ENCODE peak calls at places on chromosomes 2 and 18, in nine cellular contexts. N, W, L, X, G, E, V, I and R are unnamed samples.
A peak's percentile ranks its signal among the peaks of the same experiment; 100 is the strongest.

GRCh38 chr2:190121971-190122370 is 59.4 kb upstream of the MSTN start:
- DNase-seq in N (peak; percentile 30), W (peak; percentile 11), L (no peak), X (no peak), G (no peak), E (no peak), V (no peak), I (no peak), R (no peak)

GRCh38 chr2:43714164-43714563 is 37.9 kb upstream of the C1GALT1C1L start:
- DNase-seq in N (peak; percentile 58), W (no peak), L (no peak), X (peak; percentile 7), G (no peak), E (no peak), V (no peak), I (no peak), R (no peak)

GRCh38 chr2:1736997-1737480 is 7.3 kb downstream of the PXDN start:
- DNase-seq in N (peak; percentile 90), W (no peak), L (no peak), X (peak; percentile 76), G (no peak), E (no peak), V (no peak), I (no peak), R (peak; percentile 9)

GRCh38 chr2:21422050-21422449 is 298.3 kb downstream of the TDRD15 start:
- DNase-seq in N (peak; percentile 46), W (no peak), L (no peak), X (no peak), G (no peak), E (no peak), V (no peak), I (no peak), R (peak; percentile 91)

GRCh38 chr2:237149425-237149824 is 63.7 kb downstream of the COPS8 start:
- DNase-seq in N (no peak), W (no peak), L (no peak), X (no peak), G (no peak), E (no peak), V (no peak), I (peak; percentile 51), R (no peak)

GRCh38 chr2:12857891-12858290 is 141.2 kb downstream of the TRIB2 start:
- DNase-seq in N (no peak), W (no peak), L (no peak), X (no peak), G (no peak), E (no peak), V (no peak), I (no peak), R (no peak)

GRCh38 chr2:111691164-111691895 is 192.7 kb downstream of the ANAPC1 start:
- DNase-seq in N (peak; percentile 33), W (no peak), L (no peak), X (no peak), G (no peak), E (no peak), V (no peak), I (no peak), R (no peak)

GRCh38 chr2:3468296-3468988 is 50.9 kb downstream of the ADI1 start:
- DNase-seq in N (no peak), W (no peak), L (peak; percentile 66), X (no peak), G (peak; percentile 25), E (no peak), V (peak; percentile 31), I (no peak), R (no peak)

GRCh38 chr2:145674705-145675104 is 1154.8 kb upstream of the ZEB2 start:
- DNase-seq in N (no peak), W (no peak), L (no peak), X (no peak), G (no peak), E (no peak), V (no peak), I (no peak), R (no peak)

GRCh38 chr2:42879913-42880737 is 87.7 kb upstream of the HAAO start:
- DNase-seq in N (no peak), W (no peak), L (peak; percentile 80), X (no peak), G (peak; percentile 79), E (peak; percentile 64), V (no peak), I (no peak), R (no peak)

GRCh38 chr2:176637497-176638166 is 368.4 kb downstream of the MTX2 start:
- DNase-seq in N (peak; percentile 18), W (peak; percentile 49), L (peak; percentile 82), X (no peak), G (peak; percentile 81), E (peak; percentile 52), V (peak; percentile 80), I (peak; percentile 34), R (peak; percentile 21)

GRCh38 chr2:172196768-172197322 is 94.1 kb upstream of the DLX2 start:
- DNase-seq in N (peak; percentile 58), W (peak; percentile 93), L (peak; percentile 79), X (no peak), G (no peak), E (no peak), V (no peak), I (peak; percentile 34), R (no peak)

GRCh38 chr2:239806758-239807434 is 218.2 kb downstream of the NDUFA10 start:
- DNase-seq in N (no peak), W (no peak), L (no peak), X (no peak), G (peak; percentile 7), E (peak; percentile 12), V (no peak), I (peak; percentile 25), R (no peak)

GRCh38 chr2:20157606-20157970 is 67.3 kb downstream of the SDC1 start:
- DNase-seq in N (no peak), W (no peak), L (no peak), X (no peak), G (no peak), E (no peak), V (no peak), I (no peak), R (no peak)

GRCh38 chr18:14999085-14999975 is 251.4 kb downstream of the ANKRD30B start:
- DNase-seq in N (no peak), W (no peak), L (peak; percentile 58), X (no peak), G (no peak), E (no peak), V (peak; percentile 23), I (no peak), R (no peak)

GRCh38 chr2:213015387-213016165 is 135.8 kb downstream of the IKZF2 start:
- DNase-seq in N (no peak), W (no peak), L (no peak), X (no peak), G (no peak), E (no peak), V (no peak), I (no peak), R (no peak)

DNA sequence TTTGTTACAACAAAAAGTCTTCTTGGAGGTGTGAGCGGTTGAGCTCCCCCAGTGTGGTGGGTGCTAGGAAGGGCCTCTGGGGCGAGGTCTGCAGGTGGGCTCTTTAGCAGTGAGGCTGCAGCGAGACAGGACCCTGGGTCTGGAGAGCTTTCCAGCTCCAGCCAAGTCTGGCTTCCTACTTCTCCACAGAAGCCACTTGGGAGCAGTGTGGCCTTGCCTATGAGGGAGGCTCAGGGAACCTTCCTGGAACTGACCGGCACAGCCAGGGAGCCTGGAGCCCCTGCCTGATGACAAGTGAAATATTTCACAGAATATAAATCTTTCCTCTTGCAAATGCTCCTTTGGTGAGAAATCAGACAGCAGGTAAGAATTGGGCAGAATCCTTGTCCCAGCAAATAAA is 289.6 kb upstream of the SPRED2 start:
- DNase-seq in N (peak; percentile 51), W (peak; percentile 15), L (no peak), X (no peak), G (peak; percentile 55), E (peak; percentile 33), V (peak; percentile 67), I (peak; percentile 34), R (peak; percentile 59)
- TF ChIP-seq CTCF in N (peak; percentile 40), W (no peak), L (no peak), X (peak; percentile 17), G (no peak), E (peak; percentile 60), V (peak; percentile 45), I (no peak), R (peak; percentile 53)

GRCh38 chr18:57737661-57738060 is 65.5 kb downstream of the ATP8B1 start:
- DNase-seq in N (peak; percentile 97), W (peak; percentile 48), L (no peak), X (peak; percentile 96), G (no peak), E (peak; percentile 50), V (peak; percentile 78), I (peak; percentile 86), R (no peak)

GRCh38 chr18:57744211-57744694 is 58.9 kb downstream of the ATP8B1 start:
- DNase-seq in N (peak; percentile 85), W (no peak), L (no peak), X (no peak), G (no peak), E (peak; percentile 25), V (no peak), I (no peak), R (no peak)

GRCh38 chr18:57743008-57743407 is 60.1 kb downstream of the ATP8B1 start:
- DNase-seq in N (peak; percentile 54), W (no peak), L (no peak), X (peak; percentile 30), G (no peak), E (no peak), V (no peak), I (no peak), R (no peak)

GRCh38 chr18:57738078-57738477 is 65.0 kb downstream of the ATP8B1 start:
- DNase-seq in N (no peak), W (no peak), L (no peak), X (no peak), G (no peak), E (no peak), V (no peak), I (no peak), R (no peak)

GRCh38 chr18:57741273-57741672 is 61.8 kb downstream of the ATP8B1 start:
- DNase-seq in N (peak; percentile 27), W (no peak), L (no peak), X (no peak), G (no peak), E (no peak), V (no peak), I (no peak), R (no peak)
- H3K27ac ChIP-seq in N (no peak overlapping the region), W (no peak overlapping the region), L (no peak overlapping the region), X (no peak overlapping the region), G (no peak overlapping the region), E (no peak overlapping the region), V (no peak overlapping the region), I (no peak overlapping the region), R (no peak overlapping the region)

GRCh38 chr2:122168799-122169198 is 413.3 kb downstream of the TSN start:
- DNase-seq in N (no peak), W (no peak), L (no peak), X (no peak), G (no peak), E (no peak), V (no peak), I (no peak), R (peak; percentile 42)
- TF ChIP-seq CTCF in N (no peak), W (no peak), L (no peak), X (no peak), G (no peak), E (no peak), V (no peak), I (no peak), R (peak; percentile 60)

GRCh38 chr2:98502556-98503335 is 58.1 kb downstream of the INPP4A start:
- DNase-seq in N (no peak), W (no peak), L (no peak), X (no peak), G (no peak), E (no peak), V (no peak), I (no peak), R (no peak)
- H3K27ac ChIP-seq in N (no peak overlapping the region), W (no peak overlapping the region), L (peak overlapping the region; percentile 95), X (no peak overlapping the region), G (no peak overlapping the region), E (peak overlapping the region; percentile 16), V (no peak overlapping the region), I (no peak overlapping the region), R (no peak overlapping the region)